ENCODE peak calls at places on chromosome 7, in four cellular contexts. H is SK-N-SH, Z is H1, D is K562. Y is an unnamed sample.

GRCh38 chr7:16135628-16136027 is 285.7 kb downstream of the CRPPA start:
- DNase-seq in D (no peak), Z (no peak), H (no peak), Y (no peak)

GRCh38 chr7:142804715-142805114 is 33.9 kb downstream of the PRSS2 start:
- DNase-seq in H (no peak), Z (no peak), D (peak), Y (no peak)

GRCh38 chr7:153886506-153887391 is 165.4 kb upstream of the DPP6 start:
- DNase-seq in D (no peak), H (peak), Z (peak), Y (no peak)

GRCh38 chr7:95534796-95535195 is 49.1 kb downstream of the ASB4 start:
- DNase-seq in Z (no peak), H (no peak), D (no peak), Y (no peak)

GRCh38 chr7:101363734-101364374 is 1.2 kb downstream of the COL26A1 start:
- DNase-seq in Z (peak), H (peak), D (peak), Y (peak)

GRCh38 chr7:100603697-100604077 is 1.5 kb downstream of the PCOLCE start:
- DNase-seq in H (no peak), D (no peak), Z (peak), Y (no peak)

GRCh38 chr7:40996330-40996729 is 706.6 kb downstream of the INHBA start:
- DNase-seq in D (no peak), Z (no peak), H (no peak), Y (no peak)

GRCh38 chr7:23913016-23913415 is 203.0 kb downstream of the STK31 start:
- DNase-seq in D (no peak), Z (no peak), H (no peak), Y (no peak)

GRCh38 chr7:37421820-37422219 is 26.8 kb downstream of the ELMO1 start:
- DNase-seq in D (no peak), Z (no peak), H (no peak), Y (no peak)

GRCh38 chr7:137978464-137979237 is 23.2 kb downstream of the CREB3L2 start:
- DNase-seq in D (peak), Z (no peak), H (no peak), Y (no peak)

GRCh38 chr7:143931739-143932138 is 3.3 kb upstream of the OR2F2 start:
- DNase-seq in D (no peak), H (no peak), Z (no peak), Y (no peak)

GRCh38 chr7:12788591-12788990 is 101.2 kb downstream of the ARL4A start:
- DNase-seq in D (no peak), Z (no peak), H (no peak), Y (no peak)

GRCh38 chr7:90846171-90846570 is 250.1 kb downstream of the CDK14 start:
- DNase-seq in Z (no peak), D (no peak), H (no peak), Y (no peak)

GRCh38 chr7:67692425-67692824 is 695.8 kb downstream of the TYW1 start:
- DNase-seq in Z (no peak), H (no peak), D (no peak), Y (no peak)

GRCh38 chr7:101258243-101258731 is 13.4 kb upstream of the FIS1 start:
- DNase-seq in D (no peak), H (no peak), Z (no peak), Y (no peak)

GRCh38 chr7:72219500-72219899 is 192.6 kb downstream of the CALN1 start:
- DNase-seq in H (no peak), Z (no peak), D (no peak), Y (no peak)

GRCh38 chr7:50142421-50143113 is 49.5 kb upstream of the ZPBP start:
- DNase-seq in Z (no peak), D (no peak), H (no peak), Y (no peak)

GRCh38 chr7:158280467-158281154 is 307.0 kb downstream of the PTPRN2 start:
- DNase-seq in H (peak), Z (no peak), D (no peak), Y (no peak)

GRCh38 chr7:65285906-65286864 is 87.5 kb upstream of the ZNF92 start:
- DNase-seq in D (no peak), H (no peak), Z (no peak), Y (no peak)

GRCh38 chr7:137488038-137488437 is 144.5 kb upstream of the PTN start:
- DNase-seq in Z (no peak), H (no peak), D (no peak), Y (no peak)

GRCh38 chr7:101934618-101935017 is 117.2 kb downstream of the CUX1 start:
- DNase-seq in H (no peak), Z (peak), D (no peak), Y (no peak)

GRCh38 chr7:9863542-9863941 is 1110.1 kb upstream of the PHF14 start:
- DNase-seq in D (no peak), Z (no peak), H (no peak), Y (no peak)

GRCh38 chr7:121327671-121328070 is 1.1 kb upstream of the WNT16 start:
- DNase-seq in Z (no peak), D (no peak), H (no peak), Y (no peak)

GRCh38 chr7:121328508-121329459 is at the start of gene WNT16:
- DNase-seq in D (peak), Z (peak), H (peak), Y (peak)

GRCh38 chr7:121330053-121330833 is 1.4 kb downstream of the WNT16 start:
- DNase-seq in Z (peak), D (peak), H (peak), Y (peak)

GRCh38 chr7:121331048-121331447 is 2.2 kb downstream of the WNT16 start:
- DNase-seq in Z (no peak), H (no peak), D (no peak), Y (no peak)

GRCh38 chr7:121329460-121330052 is 756 bp downstream of the WNT16 start:
- DNase-seq in Z (peak), H (peak), D (no peak), Y (peak)
- TF ChIP-seq TEAD4 in Z (peak), H (no peak), D (no peak), Y (no peak)

DNA sequence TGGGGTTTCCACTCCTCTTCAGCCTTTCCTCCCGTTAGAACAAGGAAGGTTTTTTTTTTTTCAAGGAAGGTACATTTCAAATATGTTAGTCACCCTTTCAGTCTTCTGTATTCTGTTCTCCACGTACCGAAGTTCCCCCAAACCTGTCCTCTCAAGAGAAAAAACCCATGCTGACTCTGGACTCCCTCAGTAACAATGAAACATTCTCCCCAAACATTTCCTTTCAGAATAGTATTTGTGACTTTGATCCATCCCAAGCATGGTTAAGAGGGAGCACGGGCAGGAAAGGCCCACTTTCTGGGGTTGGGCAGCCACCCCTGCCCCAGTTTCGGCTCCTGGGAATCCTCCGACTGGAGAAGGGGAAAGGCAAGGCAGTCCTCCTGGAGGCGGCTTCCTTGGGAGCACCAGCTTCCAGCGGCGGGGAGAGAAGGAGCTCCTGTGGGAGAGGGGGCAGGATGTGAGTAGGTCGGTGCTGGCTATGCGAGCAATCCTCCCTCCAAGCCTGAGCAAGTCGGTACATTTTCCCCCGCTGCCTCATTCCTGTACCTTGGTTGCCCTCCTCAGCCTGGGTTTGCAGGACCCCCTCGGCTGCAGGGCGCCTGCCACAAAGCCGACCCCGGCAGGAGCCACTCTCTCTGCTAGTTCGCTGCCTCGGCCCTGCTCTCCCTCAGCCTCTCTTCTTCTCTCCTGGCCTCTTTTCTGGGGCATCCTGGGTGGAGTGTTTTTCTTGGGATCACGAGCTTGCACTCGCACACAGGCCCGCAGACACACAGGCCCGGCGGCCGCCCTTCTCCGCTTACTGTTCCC is 2.1 kb upstream of the HOXA1 start:
- DNase-seq in D (no peak), H (no peak), Z (peak), Y (no peak)
- TF ChIP-seq TEAD4 in D (no peak), H (no peak), Z (no peak), Y (no peak)

DNA sequence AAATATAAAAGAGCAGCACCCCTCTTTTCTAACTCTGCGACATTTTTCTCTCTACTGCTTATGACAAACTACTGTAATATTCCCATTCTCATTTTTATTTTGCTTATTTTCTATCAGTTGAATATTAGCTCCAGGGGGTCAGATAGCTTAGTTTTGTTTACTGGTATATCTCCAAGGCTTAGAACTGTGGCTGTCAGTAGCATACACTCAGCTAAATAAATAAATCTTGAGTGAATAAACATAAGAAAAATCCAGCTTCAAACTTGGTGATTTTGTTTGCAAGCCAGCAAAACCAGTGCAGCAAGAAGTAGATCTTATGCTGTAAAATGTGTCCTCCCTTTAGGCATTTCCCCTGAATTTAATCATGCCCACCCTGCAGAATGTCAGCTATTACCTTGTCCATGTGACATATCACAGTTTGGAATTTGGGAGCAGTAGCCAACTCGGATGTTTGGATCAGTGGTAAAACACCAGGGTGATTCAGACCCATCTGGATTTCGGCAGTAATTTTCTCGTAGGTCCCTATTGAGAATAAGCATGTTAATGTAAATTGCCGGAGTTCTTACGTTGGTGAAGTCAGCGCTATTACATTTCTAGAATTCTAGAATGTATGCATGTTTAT is 44.2 kb downstream of the HGF start:
- DNase-seq in Z (no peak), H (peak), D (no peak), Y (no peak)
- TF ChIP-seq TEAD4 in Z (no peak), H (peak), D (no peak), Y (no peak)

GRCh38 chr7:99573257-99573656 is 14.8 kb downstream of the ZNF655 start:
- DNase-seq in Z (no peak), H (no peak), D (no peak), Y (no peak)

GRCh38 chr7:99576251-99576650 is 17.8 kb downstream of the ZNF655 start:
- DNase-seq in Z (no peak), H (no peak), D (no peak), Y (no peak)

DNA sequence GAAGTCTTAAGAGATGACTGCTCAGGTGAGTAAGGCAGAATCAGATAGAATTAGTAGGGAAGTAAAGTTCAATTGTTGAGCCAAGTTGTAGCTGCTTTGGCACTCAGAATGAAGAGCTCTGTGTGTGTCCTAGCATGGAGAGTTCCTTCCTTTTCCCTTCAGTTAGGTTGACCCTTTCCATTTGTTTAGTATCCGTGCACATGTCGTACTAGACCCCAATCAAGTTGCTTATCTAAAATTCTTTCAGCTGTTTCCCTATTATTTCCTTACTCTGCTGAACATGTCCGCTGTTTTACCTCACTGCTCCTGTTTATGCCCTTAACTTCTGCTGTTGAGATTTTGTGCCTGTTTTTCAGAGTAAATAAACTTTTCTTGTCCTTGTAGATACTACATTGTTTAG is 13.3 kb downstream of the ZNF655 start:
- DNase-seq in H (no peak), Z (no peak), D (no peak), Y (no peak)
- TF ChIP-seq TEAD4 in H (no peak), Z (no peak), D (no peak), Y (no peak)

GRCh38 chr7:66310620-66311019 is 105.5 kb downstream of the TPST1 start:
- DNase-seq in H (no peak), Z (no peak), D (no peak), Y (no peak)

GRCh38 chr7:66304536-66304935 is 99.4 kb downstream of the TPST1 start:
- DNase-seq in D (no peak), Z (no peak), H (no peak), Y (no peak)

GRCh38 chr7:66308411-66308810 is 103.3 kb downstream of the TPST1 start:
- DNase-seq in D (no peak), Z (no peak), H (no peak), Y (no peak)

GRCh38 chr7:66306243-66306642 is 101.1 kb downstream of the TPST1 start:
- DNase-seq in Z (no peak), H (no peak), D (no peak), Y (no peak)

DNA sequence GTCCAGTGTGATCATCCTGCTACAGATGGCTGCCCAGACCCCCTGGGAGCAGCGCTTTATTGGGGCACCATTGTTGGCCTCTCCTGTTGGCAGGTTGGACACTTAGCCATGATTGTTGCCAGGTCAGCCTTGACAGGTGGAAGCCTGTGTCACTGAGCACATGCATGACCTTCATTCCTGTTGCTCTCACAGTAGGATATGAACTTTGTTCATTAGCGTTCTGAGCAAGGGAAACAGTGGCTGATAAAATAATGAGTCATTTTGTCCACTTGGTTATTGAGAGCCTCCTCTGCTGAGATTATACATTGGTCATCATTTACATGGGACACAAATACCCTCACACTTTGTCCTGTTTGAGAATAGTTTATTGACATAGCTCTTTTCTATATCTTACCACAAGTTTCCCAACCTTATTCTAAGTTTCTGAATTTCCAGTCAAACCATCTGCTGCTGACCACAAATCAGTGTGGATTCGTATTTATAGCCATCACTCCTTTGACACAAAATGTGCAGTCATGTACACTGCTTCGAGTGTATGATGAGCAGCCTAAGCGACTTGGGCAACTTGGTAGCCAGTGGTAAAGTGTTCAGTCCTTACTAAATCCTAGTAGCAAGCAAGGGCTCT is 102.6 kb downstream of the TPST1 start:
- DNase-seq in Z (no peak), D (no peak), H (no peak), Y (no peak)
- TF ChIP-seq TEAD4 in Z (no peak), D (no peak), H (no peak), Y (no peak)

GRCh38 chr7:43698461-43699255 is 30.7 kb downstream of the COA1 start:
- DNase-seq in H (no peak), Z (no peak), D (no peak), Y (no peak)
- TF ChIP-seq TEAD4 in H (no peak), Z (no peak), D (no peak), Y (no peak)

GRCh38 chr7:83413425-83413824 is 235.5 kb downstream of the SEMA3E start:
- DNase-seq in D (no peak), H (no peak), Z (no peak), Y (no peak)

GRCh38 chr7:83414947-83415346 is 234.0 kb downstream of the SEMA3E start:
- DNase-seq in H (no peak), Z (no peak), D (no peak), Y (no peak)

GRCh38 chr7:83415840-83416239 is 233.1 kb downstream of the SEMA3E start:
- DNase-seq in Z (no peak), D (no peak), H (no peak), Y (no peak)

GRCh38 chr7:83413831-83414230 is 235.1 kb downstream of the SEMA3E start:
- DNase-seq in D (no peak), H (peak), Z (no peak), Y (no peak)

DNA sequence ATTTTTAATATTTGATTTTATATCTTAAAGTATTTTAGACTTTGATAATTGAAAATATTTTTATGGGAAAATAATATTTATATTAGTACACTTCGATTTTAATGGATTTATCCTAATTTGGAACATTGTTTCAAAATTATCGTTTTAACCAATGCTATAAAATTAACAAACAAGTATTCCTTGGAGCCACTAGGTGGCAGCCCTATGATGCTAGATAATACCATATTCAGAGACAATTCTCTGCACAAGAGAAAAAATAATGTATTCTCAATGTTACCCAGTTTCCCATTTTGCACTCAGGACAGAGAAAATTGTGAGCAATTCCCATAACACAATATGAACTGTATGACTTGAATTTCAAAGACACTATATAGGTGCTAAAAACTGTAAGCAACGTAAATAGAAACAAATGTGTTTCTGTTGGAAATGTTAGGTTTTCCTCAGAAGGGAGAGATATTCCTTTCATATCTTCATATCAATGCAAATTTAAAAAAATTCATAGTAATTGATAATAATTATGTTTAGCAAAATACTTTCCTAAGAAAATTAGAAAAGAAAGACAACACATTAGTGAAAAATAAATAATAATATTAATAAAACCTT is 237.8 kb downstream of the SEMA3E start:
- DNase-seq in Z (no peak), D (peak), H (peak), Y (no peak)
- TF ChIP-seq TEAD4 in Z (no peak), D (no peak), H (no peak), Y (no peak)

GRCh38 chr7:2201686-2202360 is 30.9 kb downstream of the MAD1L1 start:
- DNase-seq in Z (no peak), D (no peak), H (peak), Y (no peak)
- TF ChIP-seq TEAD4 in Z (no peak), D (no peak), H (no peak), Y (no peak)

GRCh38 chr7:151459726-151460473 is 20.0 kb upstream of the CRYGN start:
- DNase-seq in Z (peak), D (peak), H (peak), Y (no peak)
- TF ChIP-seq TEAD4 in Z (peak), D (no peak), H (peak), Y (no peak)

Y was measured in WTC11.